ENCODE peak calls at places on chromosomes 5 and 9, in nine cellular contexts. One of them, this sample, is unnamed.

GRCh38 chr9:104808030-104808614 is 44.2 kb downstream of the NIPSNAP3B start:
- DNase-seq in activated naive CD4-positive, alpha-beta T cell treated with anti-CD3 and anti-CD28 coated beads for 36 hours: no peak
- DNase-seq in AG20443: peak
- DNase-seq in brain microvascular endothelial cell: no peak
- DNase-seq in right lobe of liver: no peak
- DNase-seq in HS-27A: no peak
- DNase-seq in HEK293T: no peak
- DNase-seq in activated naive CD8-positive, alpha-beta T cell treated with anti-CD3 and anti-CD28 coated beads, Interleukin-2, amount 50 U/mL, for 24 hours: no peak
- DNase-seq in occipital lobe: no peak
- DNase-seq in this sample: peak

GRCh38 chr5:71924325-71924724 is 182.9 kb upstream of the MAP1B start:
- DNase-seq in activated naive CD4-positive, alpha-beta T cell treated with anti-CD3 and anti-CD28 coated beads for 36 hours: no peak
- DNase-seq in AG20443: no peak
- DNase-seq in brain microvascular endothelial cell: no peak
- DNase-seq in right lobe of liver: no peak
- DNase-seq in HS-27A: no peak
- DNase-seq in HEK293T: no peak
- DNase-seq in activated naive CD8-positive, alpha-beta T cell treated with anti-CD3 and anti-CD28 coated beads, Interleukin-2, amount 50 U/mL, for 24 hours: no peak
- DNase-seq in occipital lobe: no peak
- DNase-seq in this sample: no peak

GRCh38 chr5:89351232-89351631 is 468.2 kb upstream of the MEF2C start:
- DNase-seq in activated naive CD4-positive, alpha-beta T cell treated with anti-CD3 and anti-CD28 coated beads for 36 hours: no peak
- DNase-seq in AG20443: peak
- DNase-seq in brain microvascular endothelial cell: peak
- DNase-seq in right lobe of liver: no peak
- DNase-seq in HS-27A: no peak
- DNase-seq in HEK293T: no peak
- DNase-seq in activated naive CD8-positive, alpha-beta T cell treated with anti-CD3 and anti-CD28 coated beads, Interleukin-2, amount 50 U/mL, for 24 hours: no peak
- DNase-seq in occipital lobe: no peak
- DNase-seq in this sample: no peak

GRCh38 chr5:23208959-23209431 is 298.4 kb upstream of the PRDM9 start:
- DNase-seq in activated naive CD4-positive, alpha-beta T cell treated with anti-CD3 and anti-CD28 coated beads for 36 hours: peak
- DNase-seq in AG20443: peak
- DNase-seq in brain microvascular endothelial cell: peak
- DNase-seq in right lobe of liver: no peak
- DNase-seq in HS-27A: no peak
- DNase-seq in HEK293T: peak
- DNase-seq in activated naive CD8-positive, alpha-beta T cell treated with anti-CD3 and anti-CD28 coated beads, Interleukin-2, amount 50 U/mL, for 24 hours: no peak
- DNase-seq in occipital lobe: no peak
- DNase-seq in this sample: no peak

GRCh38 chr5:163104496-163104895 is 332.9 kb upstream of the CCNG1 start:
- DNase-seq in activated naive CD4-positive, alpha-beta T cell treated with anti-CD3 and anti-CD28 coated beads for 36 hours: peak
- DNase-seq in AG20443: no peak
- DNase-seq in brain microvascular endothelial cell: no peak
- DNase-seq in right lobe of liver: peak
- DNase-seq in HS-27A: no peak
- DNase-seq in HEK293T: peak
- DNase-seq in activated naive CD8-positive, alpha-beta T cell treated with anti-CD3 and anti-CD28 coated beads, Interleukin-2, amount 50 U/mL, for 24 hours: no peak
- DNase-seq in occipital lobe: no peak
- DNase-seq in this sample: no peak

GRCh38 chr9:75953218-75953617 is 62.7 kb downstream of the PCSK5 start:
- DNase-seq in activated naive CD4-positive, alpha-beta T cell treated with anti-CD3 and anti-CD28 coated beads for 36 hours: no peak
- DNase-seq in AG20443: no peak
- DNase-seq in brain microvascular endothelial cell: no peak
- DNase-seq in right lobe of liver: no peak
- DNase-seq in HS-27A: no peak
- DNase-seq in HEK293T: peak
- DNase-seq in activated naive CD8-positive, alpha-beta T cell treated with anti-CD3 and anti-CD28 coated beads, Interleukin-2, amount 50 U/mL, for 24 hours: no peak
- DNase-seq in occipital lobe: no peak
- DNase-seq in this sample: no peak

GRCh38 chr5:91266184-91266705 is 116.9 kb downstream of the ARRDC3 start:
- DNase-seq in activated naive CD4-positive, alpha-beta T cell treated with anti-CD3 and anti-CD28 coated beads for 36 hours: no peak
- DNase-seq in AG20443: peak
- DNase-seq in brain microvascular endothelial cell: peak
- DNase-seq in right lobe of liver: no peak
- DNase-seq in HS-27A: no peak
- DNase-seq in HEK293T: peak
- DNase-seq in activated naive CD8-positive, alpha-beta T cell treated with anti-CD3 and anti-CD28 coated beads, Interleukin-2, amount 50 U/mL, for 24 hours: no peak
- DNase-seq in occipital lobe: no peak
- DNase-seq in this sample: no peak

GRCh38 chr9:126752881-126753670 is 51.8 kb upstream of the ZBTB43 start:
- DNase-seq in activated naive CD4-positive, alpha-beta T cell treated with anti-CD3 and anti-CD28 coated beads for 36 hours: no peak
- DNase-seq in AG20443: no peak
- DNase-seq in brain microvascular endothelial cell: no peak
- DNase-seq in right lobe of liver: no peak
- DNase-seq in HS-27A: no peak
- DNase-seq in HEK293T: no peak
- DNase-seq in activated naive CD8-positive, alpha-beta T cell treated with anti-CD3 and anti-CD28 coated beads, Interleukin-2, amount 50 U/mL, for 24 hours: no peak
- DNase-seq in occipital lobe: no peak
- DNase-seq in this sample: no peak

GRCh38 chr9:131853434-131853833 is 113.6 kb upstream of the RAPGEF1 start:
- DNase-seq in activated naive CD4-positive, alpha-beta T cell treated with anti-CD3 and anti-CD28 coated beads for 36 hours: no peak
- DNase-seq in AG20443: no peak
- DNase-seq in brain microvascular endothelial cell: no peak
- DNase-seq in right lobe of liver: no peak
- DNase-seq in HS-27A: no peak
- DNase-seq in HEK293T: no peak
- DNase-seq in activated naive CD8-positive, alpha-beta T cell treated with anti-CD3 and anti-CD28 coated beads, Interleukin-2, amount 50 U/mL, for 24 hours: no peak
- DNase-seq in occipital lobe: no peak
- DNase-seq in this sample: no peak

GRCh38 chr5:111364992-111365391 is 140.8 kb downstream of the CAMK4 start:
- DNase-seq in activated naive CD4-positive, alpha-beta T cell treated with anti-CD3 and anti-CD28 coated beads for 36 hours: no peak
- DNase-seq in AG20443: no peak
- DNase-seq in brain microvascular endothelial cell: peak
- DNase-seq in right lobe of liver: no peak
- DNase-seq in HS-27A: no peak
- DNase-seq in HEK293T: no peak
- DNase-seq in activated naive CD8-positive, alpha-beta T cell treated with anti-CD3 and anti-CD28 coated beads, Interleukin-2, amount 50 U/mL, for 24 hours: no peak
- DNase-seq in occipital lobe: no peak
- DNase-seq in this sample: no peak

GRCh38 chr5:173629628-173630027 is 13.2 kb upstream of the BOD1 start:
- DNase-seq in activated naive CD4-positive, alpha-beta T cell treated with anti-CD3 and anti-CD28 coated beads for 36 hours: peak
- DNase-seq in AG20443: no peak
- DNase-seq in brain microvascular endothelial cell: no peak
- DNase-seq in right lobe of liver: no peak
- DNase-seq in HS-27A: no peak
- DNase-seq in HEK293T: peak
- DNase-seq in activated naive CD8-positive, alpha-beta T cell treated with anti-CD3 and anti-CD28 coated beads, Interleukin-2, amount 50 U/mL, for 24 hours: peak
- DNase-seq in occipital lobe: no peak
- DNase-seq in this sample: no peak

GRCh38 chr5:151041577-151042268 is 21.3 kb downstream of the GPX3 start:
- DNase-seq in activated naive CD4-positive, alpha-beta T cell treated with anti-CD3 and anti-CD28 coated beads for 36 hours: no peak
- DNase-seq in AG20443: no peak
- DNase-seq in brain microvascular endothelial cell: no peak
- DNase-seq in right lobe of liver: no peak
- DNase-seq in HS-27A: no peak
- DNase-seq in HEK293T: no peak
- DNase-seq in activated naive CD8-positive, alpha-beta T cell treated with anti-CD3 and anti-CD28 coated beads, Interleukin-2, amount 50 U/mL, for 24 hours: no peak
- DNase-seq in occipital lobe: no peak
- DNase-seq in this sample: no peak

GRCh38 chr5:55344392-55344992 is 36.7 kb downstream of the MTREX start:
- DNase-seq in activated naive CD4-positive, alpha-beta T cell treated with anti-CD3 and anti-CD28 coated beads for 36 hours: peak
- DNase-seq in AG20443: peak
- DNase-seq in brain microvascular endothelial cell: peak
- DNase-seq in right lobe of liver: no peak
- DNase-seq in HS-27A: no peak
- DNase-seq in HEK293T: peak
- DNase-seq in activated naive CD8-positive, alpha-beta T cell treated with anti-CD3 and anti-CD28 coated beads, Interleukin-2, amount 50 U/mL, for 24 hours: peak
- DNase-seq in occipital lobe: peak
- DNase-seq in this sample: peak

GRCh38 chr9:112753725-112754124 is 3.2 kb downstream of the SNX30 start:
- DNase-seq in activated naive CD4-positive, alpha-beta T cell treated with anti-CD3 and anti-CD28 coated beads for 36 hours: peak
- DNase-seq in AG20443: peak
- DNase-seq in brain microvascular endothelial cell: peak
- DNase-seq in right lobe of liver: no peak
- DNase-seq in HS-27A: peak
- DNase-seq in HEK293T: no peak
- DNase-seq in activated naive CD8-positive, alpha-beta T cell treated with anti-CD3 and anti-CD28 coated beads, Interleukin-2, amount 50 U/mL, for 24 hours: peak
- DNase-seq in occipital lobe: no peak
- DNase-seq in this sample: no peak

GRCh38 chr9:24035816-24036215 is 209.8 kb upstream of the ELAVL2 start:
- DNase-seq in activated naive CD4-positive, alpha-beta T cell treated with anti-CD3 and anti-CD28 coated beads for 36 hours: no peak
- DNase-seq in AG20443: no peak
- DNase-seq in brain microvascular endothelial cell: no peak
- DNase-seq in right lobe of liver: no peak
- DNase-seq in HS-27A: no peak
- DNase-seq in HEK293T: no peak
- DNase-seq in activated naive CD8-positive, alpha-beta T cell treated with anti-CD3 and anti-CD28 coated beads, Interleukin-2, amount 50 U/mL, for 24 hours: no peak
- DNase-seq in occipital lobe: no peak
- DNase-seq in this sample: no peak

GRCh38 chr5:1543398-1544293 is 19.9 kb upstream of the LPCAT1 start:
- DNase-seq in activated naive CD4-positive, alpha-beta T cell treated with anti-CD3 and anti-CD28 coated beads for 36 hours: no peak
- DNase-seq in AG20443: no peak
- DNase-seq in brain microvascular endothelial cell: no peak
- DNase-seq in right lobe of liver: peak
- DNase-seq in HS-27A: no peak
- DNase-seq in HEK293T: no peak
- DNase-seq in activated naive CD8-positive, alpha-beta T cell treated with anti-CD3 and anti-CD28 coated beads, Interleukin-2, amount 50 U/mL, for 24 hours: no peak
- DNase-seq in occipital lobe: no peak
- DNase-seq in this sample: no peak

GRCh38 chr9:18587988-18588387 is 114.0 kb downstream of the ADAMTSL1 start:
- DNase-seq in activated naive CD4-positive, alpha-beta T cell treated with anti-CD3 and anti-CD28 coated beads for 36 hours: no peak
- DNase-seq in AG20443: no peak
- DNase-seq in brain microvascular endothelial cell: peak
- DNase-seq in right lobe of liver: no peak
- DNase-seq in HS-27A: peak
- DNase-seq in HEK293T: no peak
- DNase-seq in activated naive CD8-positive, alpha-beta T cell treated with anti-CD3 and anti-CD28 coated beads, Interleukin-2, amount 50 U/mL, for 24 hours: no peak
- DNase-seq in occipital lobe: no peak
- DNase-seq in this sample: no peak

GRCh38 chr5:141992349-141992963 is 20.4 kb downstream of the GNPDA1 start:
- DNase-seq in activated naive CD4-positive, alpha-beta T cell treated with anti-CD3 and anti-CD28 coated beads for 36 hours: peak
- DNase-seq in AG20443: peak
- DNase-seq in brain microvascular endothelial cell: peak
- DNase-seq in right lobe of liver: peak
- DNase-seq in HS-27A: no peak
- DNase-seq in HEK293T: peak
- DNase-seq in activated naive CD8-positive, alpha-beta T cell treated with anti-CD3 and anti-CD28 coated beads, Interleukin-2, amount 50 U/mL, for 24 hours: peak
- DNase-seq in occipital lobe: peak
- DNase-seq in this sample: peak

GRCh38 chr5:100448250-100448649 is 86.9 kb upstream of the FAM174A start:
- DNase-seq in activated naive CD4-positive, alpha-beta T cell treated with anti-CD3 and anti-CD28 coated beads for 36 hours: no peak
- DNase-seq in AG20443: no peak
- DNase-seq in brain microvascular endothelial cell: no peak
- DNase-seq in right lobe of liver: no peak
- DNase-seq in HS-27A: no peak
- DNase-seq in HEK293T: no peak
- DNase-seq in activated naive CD8-positive, alpha-beta T cell treated with anti-CD3 and anti-CD28 coated beads, Interleukin-2, amount 50 U/mL, for 24 hours: no peak
- DNase-seq in occipital lobe: no peak
- DNase-seq in this sample: no peak

GRCh38 chr5:37921452-37921851 is 81.6 kb upstream of the GDNF start:
- DNase-seq in activated naive CD4-positive, alpha-beta T cell treated with anti-CD3 and anti-CD28 coated beads for 36 hours: no peak
- DNase-seq in AG20443: no peak
- DNase-seq in brain microvascular endothelial cell: no peak
- DNase-seq in right lobe of liver: no peak
- DNase-seq in HS-27A: no peak
- DNase-seq in HEK293T: no peak
- DNase-seq in activated naive CD8-positive, alpha-beta T cell treated with anti-CD3 and anti-CD28 coated beads, Interleukin-2, amount 50 U/mL, for 24 hours: no peak
- DNase-seq in occipital lobe: no peak
- DNase-seq in this sample: no peak

GRCh38 chr9:116641292-116642059 is 45.6 kb upstream of the TRIM32 start:
- DNase-seq in activated naive CD4-positive, alpha-beta T cell treated with anti-CD3 and anti-CD28 coated beads for 36 hours: no peak
- DNase-seq in AG20443: no peak
- DNase-seq in brain microvascular endothelial cell: no peak
- DNase-seq in right lobe of liver: no peak
- DNase-seq in HS-27A: no peak
- DNase-seq in HEK293T: no peak
- DNase-seq in activated naive CD8-positive, alpha-beta T cell treated with anti-CD3 and anti-CD28 coated beads, Interleukin-2, amount 50 U/mL, for 24 hours: no peak
- DNase-seq in occipital lobe: no peak
- DNase-seq in this sample: no peak

GRCh38 chr9:117097761-117098160 is 317.1 kb downstream of the ASTN2 start:
- DNase-seq in activated naive CD4-positive, alpha-beta T cell treated with anti-CD3 and anti-CD28 coated beads for 36 hours: no peak
- DNase-seq in AG20443: no peak
- DNase-seq in brain microvascular endothelial cell: no peak
- DNase-seq in right lobe of liver: no peak
- DNase-seq in HS-27A: no peak
- DNase-seq in HEK293T: no peak
- DNase-seq in activated naive CD8-positive, alpha-beta T cell treated with anti-CD3 and anti-CD28 coated beads, Interleukin-2, amount 50 U/mL, for 24 hours: no peak
- DNase-seq in occipital lobe: no peak
- DNase-seq in this sample: no peak

GRCh38 chr5:32476891-32477290 is 32.4 kb upstream of the ZFR start:
- DNase-seq in activated naive CD4-positive, alpha-beta T cell treated with anti-CD3 and anti-CD28 coated beads for 36 hours: no peak
- DNase-seq in AG20443: no peak
- DNase-seq in brain microvascular endothelial cell: no peak
- DNase-seq in right lobe of liver: no peak
- DNase-seq in HS-27A: no peak
- DNase-seq in HEK293T: no peak
- DNase-seq in activated naive CD8-positive, alpha-beta T cell treated with anti-CD3 and anti-CD28 coated beads, Interleukin-2, amount 50 U/mL, for 24 hours: no peak
- DNase-seq in occipital lobe: no peak
- DNase-seq in this sample: no peak

GRCh38 chr5:146656638-146657037 is 140.6 kb upstream of the GPR151 start:
- DNase-seq in activated naive CD4-positive, alpha-beta T cell treated with anti-CD3 and anti-CD28 coated beads for 36 hours: no peak
- DNase-seq in AG20443: no peak
- DNase-seq in brain microvascular endothelial cell: no peak
- DNase-seq in right lobe of liver: no peak
- DNase-seq in HS-27A: no peak
- DNase-seq in HEK293T: no peak
- DNase-seq in activated naive CD8-positive, alpha-beta T cell treated with anti-CD3 and anti-CD28 coated beads, Interleukin-2, amount 50 U/mL, for 24 hours: no peak
- DNase-seq in occipital lobe: no peak
- DNase-seq in this sample: no peak

GRCh38 chr9:99335280-99335679 is 113.2 kb downstream of the SEC61B start:
- DNase-seq in activated naive CD4-positive, alpha-beta T cell treated with anti-CD3 and anti-CD28 coated beads for 36 hours: no peak
- DNase-seq in AG20443: no peak
- DNase-seq in brain microvascular endothelial cell: no peak
- DNase-seq in right lobe of liver: no peak
- DNase-seq in HS-27A: no peak
- DNase-seq in HEK293T: no peak
- DNase-seq in activated naive CD8-positive, alpha-beta T cell treated with anti-CD3 and anti-CD28 coated beads, Interleukin-2, amount 50 U/mL, for 24 hours: no peak
- DNase-seq in occipital lobe: no peak
- DNase-seq in this sample: no peak

GRCh38 chr5:138874771-138875628 is at the start of gene LRRTM2:
- DNase-seq in activated naive CD4-positive, alpha-beta T cell treated with anti-CD3 and anti-CD28 coated beads for 36 hours: peak
- DNase-seq in AG20443: peak
- DNase-seq in brain microvascular endothelial cell: peak
- DNase-seq in right lobe of liver: no peak
- DNase-seq in HS-27A: no peak
- DNase-seq in HEK293T: peak
- DNase-seq in activated naive CD8-positive, alpha-beta T cell treated with anti-CD3 and anti-CD28 coated beads, Interleukin-2, amount 50 U/mL, for 24 hours: no peak
- DNase-seq in occipital lobe: peak
- DNase-seq in this sample: peak

GRCh38 chr9:108212179-108212578 is 643.6 kb downstream of the ACTL7B start:
- DNase-seq in activated naive CD4-positive, alpha-beta T cell treated with anti-CD3 and anti-CD28 coated beads for 36 hours: no peak
- DNase-seq in AG20443: no peak
- DNase-seq in brain microvascular endothelial cell: no peak
- DNase-seq in right lobe of liver: no peak
- DNase-seq in HS-27A: no peak
- DNase-seq in HEK293T: no peak
- DNase-seq in activated naive CD8-positive, alpha-beta T cell treated with anti-CD3 and anti-CD28 coated beads, Interleukin-2, amount 50 U/mL, for 24 hours: no peak
- DNase-seq in occipital lobe: no peak
- DNase-seq in this sample: no peak

GRCh38 chr9:82342046-82342445 is 353.5 kb downstream of the SPATA31D1 start:
- DNase-seq in activated naive CD4-positive, alpha-beta T cell treated with anti-CD3 and anti-CD28 coated beads for 36 hours: no peak
- DNase-seq in AG20443: no peak
- DNase-seq in brain microvascular endothelial cell: no peak
- DNase-seq in right lobe of liver: no peak
- DNase-seq in HS-27A: no peak
- DNase-seq in HEK293T: no peak
- DNase-seq in activated naive CD8-positive, alpha-beta T cell treated with anti-CD3 and anti-CD28 coated beads, Interleukin-2, amount 50 U/mL, for 24 hours: no peak
- DNase-seq in occipital lobe: no peak
- DNase-seq in this sample: no peak

GRCh38 chr5:168017313-168017712 is 274.1 kb upstream of the WWC1 start:
- DNase-seq in activated naive CD4-positive, alpha-beta T cell treated with anti-CD3 and anti-CD28 coated beads for 36 hours: no peak
- DNase-seq in AG20443: no peak
- DNase-seq in brain microvascular endothelial cell: no peak
- DNase-seq in right lobe of liver: no peak
- DNase-seq in HS-27A: no peak
- DNase-seq in HEK293T: no peak
- DNase-seq in activated naive CD8-positive, alpha-beta T cell treated with anti-CD3 and anti-CD28 coated beads, Interleukin-2, amount 50 U/mL, for 24 hours: no peak
- DNase-seq in occipital lobe: no peak
- DNase-seq in this sample: no peak

GRCh38 chr9:71685394-71685793 is 82.9 kb downstream of the CEMIP2 start:
- DNase-seq in activated naive CD4-positive, alpha-beta T cell treated with anti-CD3 and anti-CD28 coated beads for 36 hours: peak
- DNase-seq in AG20443: no peak
- DNase-seq in brain microvascular endothelial cell: no peak
- DNase-seq in right lobe of liver: no peak
- DNase-seq in HS-27A: no peak
- DNase-seq in HEK293T: no peak
- DNase-seq in activated naive CD8-positive, alpha-beta T cell treated with anti-CD3 and anti-CD28 coated beads, Interleukin-2, amount 50 U/mL, for 24 hours: no peak
- DNase-seq in occipital lobe: no peak
- DNase-seq in this sample: no peak

GRCh38 chr9:121324755-121325154 is 45.3 kb downstream of the STOM start:
- DNase-seq in activated naive CD4-positive, alpha-beta T cell treated with anti-CD3 and anti-CD28 coated beads for 36 hours: no peak
- DNase-seq in AG20443: no peak
- DNase-seq in brain microvascular endothelial cell: no peak
- DNase-seq in right lobe of liver: no peak
- DNase-seq in HS-27A: no peak
- DNase-seq in HEK293T: no peak
- DNase-seq in activated naive CD8-positive, alpha-beta T cell treated with anti-CD3 and anti-CD28 coated beads, Interleukin-2, amount 50 U/mL, for 24 hours: no peak
- DNase-seq in occipital lobe: no peak
- DNase-seq in this sample: no peak

This sample was measured in hypothalamus.